ENCODE peak calls at places on chromosomes 11 and 22, in eight cellular contexts. Q is endothelial cell of umbilical vein, K is AG08395, C is left lobe of liver, X is mesothelial cell of epicardium, V is retinal pigment epithelial cell, H is hippocampal formation, O is A172. B is an unnamed sample.

GRCh38 chr11:105220175-105220574 is 80.6 kb upstream of the CARD18 start:
- DNase-seq in V (no peak), Q (peak; percentile 8), C (no peak), K (no peak), X (no peak), O (no peak), H (no peak), B (no peak)

GRCh38 chr11:73206751-73207280 is 11.3 kb upstream of the P2RY2 start:
- DNase-seq in X (no peak), O (peak; percentile 46), H (no peak), K (no peak), C (no peak), V (no peak), Q (no peak), B (no peak)

GRCh38 chr11:69437001-69437875 is 44.2 kb upstream of the LINC01488 start:
- DNase-seq in V (peak; percentile 80), O (peak; percentile 92), C (peak; percentile 68), X (no peak), H (no peak), K (no peak), Q (no peak), B (no peak)

GRCh38 chr22:29700949-29701927 is 18.6 kb upstream of the CABP7 start:
- DNase-seq in K (no peak), C (no peak), X (no peak), H (no peak), Q (peak; percentile 22), O (peak; percentile 72), V (no peak), B (no peak)

GRCh38 chr11:7905961-7906429 is 25.1 kb downstream of the OR10A6 start:
- DNase-seq in C (no peak), O (no peak), X (no peak), Q (no peak), H (no peak), K (no peak), V (no peak), B (no peak)

GRCh38 chr22:29511126-29511854 is 31.3 kb downstream of the NEFH start:
- DNase-seq in H (no peak), X (no peak), K (no peak), C (no peak), V (no peak), O (no peak), Q (no peak), B (no peak)

GRCh38 chr11:113195728-113196127 is 118.7 kb upstream of the TTC12 start:
- DNase-seq in V (no peak), Q (no peak), X (no peak), C (no peak), H (no peak), O (no peak), K (no peak), B (no peak)

GRCh38 chr22:49571326-49571725 is 256.3 kb downstream of the BRD1 start:
- DNase-seq in V (no peak), X (no peak), H (no peak), Q (no peak), K (no peak), O (no peak), C (peak; percentile 32), B (peak; percentile 34)

GRCh38 chr22:36419912-36420882 is 32.4 kb upstream of the MYH9 start:
- DNase-seq in X (no peak), K (peak; percentile 15), H (no peak), V (no peak), C (no peak), O (no peak), Q (no peak), B (no peak)